ENCODE peak calls at places on chromosomes 3 and 15, in seven cellular contexts. One of them, this sample, is unnamed.

GRCh38 chr3:54622688-54623087 is 305.2 kb downstream of the LRTM1 start:
- DNase-seq in ascending aorta: no peak
- DNase-seq in upper lobe of left lung: no peak
- DNase-seq in heart right ventricle: no peak
- DNase-seq in brain microvascular endothelial cell: no peak
- DNase-seq in coronary artery: no peak
- DNase-seq in A549: no peak
- DNase-seq in this sample: no peak

GRCh38 chr3:127629462-127630403 is 748 bp downstream of the PODXL2 start:
- DNase-seq in ascending aorta: no peak
- DNase-seq in upper lobe of left lung: peak
- DNase-seq in heart right ventricle: no peak
- DNase-seq in brain microvascular endothelial cell: no peak
- DNase-seq in coronary artery: no peak
- DNase-seq in A549: no peak
- DNase-seq in this sample: peak

GRCh38 chr3:176375519-176375918 is 821.8 kb downstream of the TBL1XR1 start:
- DNase-seq in ascending aorta: no peak
- DNase-seq in upper lobe of left lung: no peak
- DNase-seq in heart right ventricle: no peak
- DNase-seq in brain microvascular endothelial cell: no peak
- DNase-seq in coronary artery: no peak
- DNase-seq in A549: no peak
- DNase-seq in this sample: no peak

GRCh38 chr3:85075663-85076062 is 116.9 kb downstream of the CADM2 start:
- DNase-seq in ascending aorta: no peak
- DNase-seq in upper lobe of left lung: no peak
- DNase-seq in heart right ventricle: no peak
- DNase-seq in brain microvascular endothelial cell: no peak
- DNase-seq in coronary artery: no peak
- DNase-seq in A549: no peak
- DNase-seq in this sample: no peak

GRCh38 chr3:47197287-47197686 is 33.4 kb upstream of the SETD2 start:
- DNase-seq in ascending aorta: no peak
- DNase-seq in upper lobe of left lung: no peak
- DNase-seq in heart right ventricle: no peak
- DNase-seq in brain microvascular endothelial cell: no peak
- DNase-seq in coronary artery: no peak
- DNase-seq in A549: no peak
- DNase-seq in this sample: no peak

GRCh38 chr3:75136100-75136897 is 521.8 kb upstream of the CNTN3 start:
- DNase-seq in ascending aorta: no peak
- DNase-seq in upper lobe of left lung: peak
- DNase-seq in heart right ventricle: no peak
- DNase-seq in brain microvascular endothelial cell: no peak
- DNase-seq in coronary artery: no peak
- DNase-seq in A549: no peak
- DNase-seq in this sample: no peak

GRCh38 chr3:54928056-54928770 is at the start of gene LRTM1:
- DNase-seq in ascending aorta: no peak
- DNase-seq in upper lobe of left lung: no peak
- DNase-seq in heart right ventricle: no peak
- DNase-seq in brain microvascular endothelial cell: no peak
- DNase-seq in coronary artery: no peak
- DNase-seq in A549: no peak
- DNase-seq in this sample: no peak

GRCh38 chr15:65368300-65368617 is 9.5 kb downstream of the IGDCC3 start:
- DNase-seq in ascending aorta: no peak
- DNase-seq in upper lobe of left lung: no peak
- DNase-seq in heart right ventricle: no peak
- DNase-seq in brain microvascular endothelial cell: no peak
- DNase-seq in coronary artery: no peak
- DNase-seq in A549: no peak
- DNase-seq in this sample: no peak

GRCh38 chr3:155296413-155296812 is 2.9 kb upstream of the STRIT1 start:
- DNase-seq in ascending aorta: no peak
- DNase-seq in upper lobe of left lung: no peak
- DNase-seq in heart right ventricle: no peak
- DNase-seq in brain microvascular endothelial cell: no peak
- DNase-seq in coronary artery: no peak
- DNase-seq in A549: no peak
- DNase-seq in this sample: no peak

GRCh38 chr3:10173095-10173925 is 8.6 kb downstream of the IRAK2 start:
- DNase-seq in ascending aorta: no peak
- DNase-seq in upper lobe of left lung: no peak
- DNase-seq in heart right ventricle: no peak
- DNase-seq in brain microvascular endothelial cell: peak
- DNase-seq in coronary artery: no peak
- DNase-seq in A549: peak
- DNase-seq in this sample: no peak

GRCh38 chr15:51737538-51738305 is at the start of gene LYSMD2:
- DNase-seq in ascending aorta: peak
- DNase-seq in upper lobe of left lung: peak
- DNase-seq in heart right ventricle: peak
- DNase-seq in brain microvascular endothelial cell: peak
- DNase-seq in coronary artery: peak
- DNase-seq in A549: peak
- DNase-seq in this sample: peak

GRCh38 chr15:66046751-66047150 is 177.5 kb downstream of the RAB11A start:
- DNase-seq in ascending aorta: no peak
- DNase-seq in upper lobe of left lung: no peak
- DNase-seq in heart right ventricle: no peak
- DNase-seq in brain microvascular endothelial cell: no peak
- DNase-seq in coronary artery: no peak
- DNase-seq in A549: no peak
- DNase-seq in this sample: no peak

GRCh38 chr3:60906283-60906682 is 345.0 kb downstream of the FHIT start:
- DNase-seq in ascending aorta: no peak
- DNase-seq in upper lobe of left lung: no peak
- DNase-seq in heart right ventricle: no peak
- DNase-seq in brain microvascular endothelial cell: no peak
- DNase-seq in coronary artery: no peak
- DNase-seq in A549: no peak
- DNase-seq in this sample: no peak

GRCh38 chr3:60912142-60912541 is 339.1 kb downstream of the FHIT start:
- DNase-seq in ascending aorta: no peak
- DNase-seq in upper lobe of left lung: no peak
- DNase-seq in heart right ventricle: no peak
- DNase-seq in brain microvascular endothelial cell: no peak
- DNase-seq in coronary artery: no peak
- DNase-seq in A549: no peak
- DNase-seq in this sample: no peak

GRCh38 chr3:60913474-60913873 is 337.8 kb downstream of the FHIT start:
- DNase-seq in ascending aorta: no peak
- DNase-seq in upper lobe of left lung: no peak
- DNase-seq in heart right ventricle: no peak
- DNase-seq in brain microvascular endothelial cell: no peak
- DNase-seq in coronary artery: no peak
- DNase-seq in A549: no peak
- DNase-seq in this sample: no peak

GRCh38 chr3:60912876-60913275 is 338.4 kb downstream of the FHIT start:
- DNase-seq in ascending aorta: no peak
- DNase-seq in upper lobe of left lung: no peak
- DNase-seq in heart right ventricle: no peak
- DNase-seq in brain microvascular endothelial cell: no peak
- DNase-seq in coronary artery: no peak
- DNase-seq in A549: no peak
- DNase-seq in this sample: no peak

GRCh38 chr3:60909526-60909925 is 341.7 kb downstream of the FHIT start:
- DNase-seq in ascending aorta: no peak
- DNase-seq in upper lobe of left lung: no peak
- DNase-seq in heart right ventricle: no peak
- DNase-seq in brain microvascular endothelial cell: no peak
- DNase-seq in coronary artery: no peak
- DNase-seq in A549: no peak
- DNase-seq in this sample: no peak
- H3K27ac ChIP-seq in ascending aorta: no peak
- H3K27ac ChIP-seq in upper lobe of left lung: no peak
- H3K27ac ChIP-seq in heart right ventricle: no peak
- H3K27ac ChIP-seq in brain microvascular endothelial cell: no peak
- H3K27ac ChIP-seq in coronary artery: no peak
- H3K27ac ChIP-seq in A549: no peak
- H3K27ac ChIP-seq in this sample: no peak

DNA sequence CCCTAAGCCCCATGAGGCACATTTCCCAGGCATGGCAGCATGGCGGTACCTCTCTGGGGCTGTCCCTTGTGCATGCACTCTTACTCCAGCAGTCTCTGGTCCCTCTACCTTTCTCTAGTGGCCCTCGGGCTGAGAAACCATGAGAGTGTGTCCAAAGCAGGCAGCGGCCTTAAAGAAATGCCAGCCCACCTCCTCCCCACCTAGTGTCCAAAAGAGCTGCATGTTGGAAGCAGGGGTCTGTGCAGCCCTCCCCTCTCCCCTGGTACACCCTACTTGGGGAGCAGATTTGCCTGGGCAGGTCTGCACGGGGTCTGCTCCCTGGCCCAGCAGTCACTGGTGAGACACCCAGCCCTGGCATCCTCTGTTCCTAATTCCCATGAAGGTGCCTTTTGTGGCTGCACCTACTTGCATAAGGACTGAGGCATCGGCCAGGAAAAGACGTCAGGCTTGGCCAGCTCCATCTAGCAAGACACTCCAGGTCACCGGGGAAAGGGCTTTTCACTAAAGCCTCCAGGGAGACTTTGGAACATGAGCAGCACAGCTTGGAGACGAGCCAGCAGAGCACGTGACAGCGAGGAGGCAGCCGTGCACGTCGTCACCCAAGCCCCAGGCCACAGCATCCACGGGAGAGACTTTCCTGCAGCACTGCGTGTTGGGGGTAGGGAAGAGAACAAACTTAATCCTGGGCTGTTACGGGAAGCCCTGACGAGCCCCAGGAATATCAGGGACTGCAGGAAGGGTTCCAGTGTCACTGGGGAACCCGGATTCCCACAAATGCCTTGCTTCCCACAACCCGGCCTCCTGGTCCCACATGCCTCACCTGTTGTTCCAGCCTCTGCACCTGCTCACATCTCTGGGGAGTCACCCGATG is 38.8 kb downstream of the TM2D3 start:
- DNase-seq in ascending aorta: peak
- DNase-seq in upper lobe of left lung: peak
- DNase-seq in heart right ventricle: peak
- DNase-seq in brain microvascular endothelial cell: peak
- DNase-seq in coronary artery: no peak
- DNase-seq in A549: no peak
- DNase-seq in this sample: no peak
- H3K27ac ChIP-seq in ascending aorta: no peak
- H3K27ac ChIP-seq in upper lobe of left lung: no peak
- H3K27ac ChIP-seq in heart right ventricle: peak
- H3K27ac ChIP-seq in brain microvascular endothelial cell: no peak
- H3K27ac ChIP-seq in coronary artery: no peak
- H3K27ac ChIP-seq in A549: no peak
- H3K27ac ChIP-seq in this sample: no peak

GRCh38 chr3:43692971-43693370 is 2.2 kb downstream of the ABHD5 start:
- DNase-seq in ascending aorta: no peak
- DNase-seq in upper lobe of left lung: no peak
- DNase-seq in heart right ventricle: no peak
- DNase-seq in brain microvascular endothelial cell: no peak
- DNase-seq in coronary artery: no peak
- DNase-seq in A549: no peak
- DNase-seq in this sample: no peak

GRCh38 chr3:43693594-43693993 is 2.9 kb downstream of the ABHD5 start:
- DNase-seq in ascending aorta: no peak
- DNase-seq in upper lobe of left lung: no peak
- DNase-seq in heart right ventricle: no peak
- DNase-seq in brain microvascular endothelial cell: no peak
- DNase-seq in coronary artery: no peak
- DNase-seq in A549: no peak
- DNase-seq in this sample: no peak

GRCh38 chr3:43691120-43692002 is 623 bp downstream of the ABHD5 start:
- DNase-seq in ascending aorta: peak
- DNase-seq in upper lobe of left lung: peak
- DNase-seq in heart right ventricle: peak
- DNase-seq in brain microvascular endothelial cell: peak
- DNase-seq in coronary artery: peak
- DNase-seq in A549: peak
- DNase-seq in this sample: no peak

GRCh38 chr3:43690400-43691119 is at the start of gene ABHD5:
- DNase-seq in ascending aorta: peak
- DNase-seq in upper lobe of left lung: peak
- DNase-seq in heart right ventricle: peak
- DNase-seq in brain microvascular endothelial cell: peak
- DNase-seq in coronary artery: peak
- DNase-seq in A549: peak
- DNase-seq in this sample: peak

DNA sequence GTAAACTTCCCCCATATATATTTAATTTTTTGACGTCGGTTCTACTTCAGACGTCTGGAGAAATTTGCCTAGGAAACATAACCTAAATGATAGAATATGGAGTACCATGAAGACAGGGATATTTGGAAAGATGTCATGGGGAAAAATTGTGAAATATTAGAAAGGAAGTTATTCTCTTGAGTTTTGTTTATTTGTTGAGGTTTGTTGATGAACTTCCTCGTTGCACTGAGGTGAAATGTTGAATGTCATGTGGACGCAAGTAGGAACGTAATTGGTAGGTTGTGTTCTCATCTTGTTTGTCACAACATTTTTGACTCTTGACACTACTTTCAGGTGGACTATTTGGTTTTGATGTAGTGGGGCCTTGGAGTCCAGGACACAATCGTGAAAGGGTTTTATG is 1.3 kb downstream of the ABHD5 start:
- DNase-seq in ascending aorta: no peak
- DNase-seq in upper lobe of left lung: no peak
- DNase-seq in heart right ventricle: no peak
- DNase-seq in brain microvascular endothelial cell: no peak
- DNase-seq in coronary artery: no peak
- DNase-seq in A549: no peak
- DNase-seq in this sample: no peak
- H3K27ac ChIP-seq in ascending aorta: no peak
- H3K27ac ChIP-seq in upper lobe of left lung: peak
- H3K27ac ChIP-seq in heart right ventricle: no peak
- H3K27ac ChIP-seq in brain microvascular endothelial cell: no peak
- H3K27ac ChIP-seq in coronary artery: no peak
- H3K27ac ChIP-seq in A549: peak
- H3K27ac ChIP-seq in this sample: no peak

GRCh38 chr3:101010316-101010715 is 17.1 kb upstream of the ABI3BP start:
- DNase-seq in ascending aorta: no peak
- DNase-seq in upper lobe of left lung: no peak
- DNase-seq in heart right ventricle: no peak
- DNase-seq in brain microvascular endothelial cell: no peak
- DNase-seq in coronary artery: no peak
- DNase-seq in A549: no peak
- DNase-seq in this sample: no peak

GRCh38 chr3:101011086-101011485 is 17.9 kb upstream of the ABI3BP start:
- DNase-seq in ascending aorta: no peak
- DNase-seq in upper lobe of left lung: no peak
- DNase-seq in heart right ventricle: no peak
- DNase-seq in brain microvascular endothelial cell: no peak
- DNase-seq in coronary artery: no peak
- DNase-seq in A549: no peak
- DNase-seq in this sample: no peak

DNA sequence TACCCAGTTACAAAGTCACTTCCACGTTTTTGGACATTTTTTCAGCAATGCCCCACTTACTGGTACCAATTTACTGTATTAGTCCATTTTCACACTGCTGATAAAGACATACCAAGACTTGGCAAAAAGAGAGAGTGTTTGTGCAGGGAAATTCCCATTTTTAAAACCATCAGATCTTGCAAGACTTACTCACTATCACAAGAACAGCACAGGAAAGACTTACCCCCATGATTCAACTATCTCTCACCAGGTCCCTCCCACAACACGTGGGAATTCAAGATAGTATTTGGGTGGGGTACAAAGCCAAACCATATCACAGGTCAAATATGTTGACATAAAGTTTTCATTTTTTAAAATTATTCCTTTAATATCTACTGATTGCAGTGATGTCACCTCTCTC is 16.2 kb upstream of the ABI3BP start:
- DNase-seq in ascending aorta: no peak
- DNase-seq in upper lobe of left lung: no peak
- DNase-seq in heart right ventricle: no peak
- DNase-seq in brain microvascular endothelial cell: peak
- DNase-seq in coronary artery: no peak
- DNase-seq in A549: no peak
- DNase-seq in this sample: no peak
- H3K27ac ChIP-seq in ascending aorta: no peak
- H3K27ac ChIP-seq in upper lobe of left lung: no peak
- H3K27ac ChIP-seq in heart right ventricle: no peak
- H3K27ac ChIP-seq in brain microvascular endothelial cell: no peak
- H3K27ac ChIP-seq in coronary artery: no peak
- H3K27ac ChIP-seq in A549: no peak
- H3K27ac ChIP-seq in this sample: no peak